ENCODE peak calls at places on chromosome 13, in seven cellular contexts. One of them, this sample, is unnamed.

GRCh38 chr13:22002893-22003292 is 332.0 kb downstream of the FGF9 start:
- DNase-seq in PC-3: no peak
- DNase-seq in SK-N-SH: no peak
- DNase-seq in HCT116: no peak
- DNase-seq in GM23338: no peak
- DNase-seq in MM.1S: no peak
- DNase-seq in OCI-LY7: no peak
- DNase-seq in this sample: no peak

GRCh38 chr13:51303063-51303552 is 36.4 kb upstream of the SERPINE3 start:
- DNase-seq in SK-N-SH: no peak
- DNase-seq in MM.1S: no peak
- DNase-seq in OCI-LY7: no peak
- DNase-seq in GM23338: peak
- DNase-seq in HCT116: no peak
- DNase-seq in PC-3: no peak
- DNase-seq in this sample: peak

GRCh38 chr13:48775285-48775684 is 121.6 kb downstream of the CYSLTR2 start:
- DNase-seq in SK-N-SH: no peak
- DNase-seq in OCI-LY7: no peak
- DNase-seq in MM.1S: no peak
- DNase-seq in HCT116: no peak
- DNase-seq in GM23338: no peak
- DNase-seq in PC-3: no peak
- DNase-seq in this sample: no peak

GRCh38 chr13:111203742-111204386 is 88.8 kb downstream of the ARHGEF7 start:
- DNase-seq in OCI-LY7: peak
- DNase-seq in GM23338: no peak
- DNase-seq in HCT116: no peak
- DNase-seq in MM.1S: no peak
- DNase-seq in PC-3: no peak
- DNase-seq in SK-N-SH: no peak
- DNase-seq in this sample: no peak

GRCh38 chr13:33323766-33324525 is 38.4 kb upstream of the STARD13 start:
- DNase-seq in GM23338: peak
- DNase-seq in MM.1S: no peak
- DNase-seq in HCT116: no peak
- DNase-seq in OCI-LY7: no peak
- DNase-seq in SK-N-SH: no peak
- DNase-seq in PC-3: no peak
- DNase-seq in this sample: no peak

GRCh38 chr13:46571189-46571901 is 18.4 kb downstream of the LRCH1 start:
- DNase-seq in OCI-LY7: no peak
- DNase-seq in MM.1S: no peak
- DNase-seq in GM23338: no peak
- DNase-seq in PC-3: no peak
- DNase-seq in SK-N-SH: no peak
- DNase-seq in HCT116: no peak
- DNase-seq in this sample: no peak

GRCh38 chr13:97141564-97142005 is 80.5 kb upstream of the MBNL2 start:
- DNase-seq in SK-N-SH: no peak
- DNase-seq in GM23338: peak
- DNase-seq in PC-3: peak
- DNase-seq in OCI-LY7: no peak
- DNase-seq in MM.1S: no peak
- DNase-seq in HCT116: peak
- DNase-seq in this sample: peak

GRCh38 chr13:97026759-97027555 is 32.7 kb upstream of the OXGR1 start:
- DNase-seq in SK-N-SH: no peak
- DNase-seq in OCI-LY7: no peak
- DNase-seq in GM23338: no peak
- DNase-seq in PC-3: no peak
- DNase-seq in HCT116: no peak
- DNase-seq in MM.1S: no peak
- DNase-seq in this sample: no peak

GRCh38 chr13:109479991-109480696 is 306.2 kb downstream of the IRS2 start:
- DNase-seq in HCT116: no peak
- DNase-seq in PC-3: peak
- DNase-seq in MM.1S: no peak
- DNase-seq in GM23338: no peak
- DNase-seq in OCI-LY7: no peak
- DNase-seq in SK-N-SH: no peak
- DNase-seq in this sample: no peak

GRCh38 chr13:23965346-23965745 is 68.0 kb upstream of the C1QTNF9B start:
- DNase-seq in OCI-LY7: no peak
- DNase-seq in MM.1S: no peak
- DNase-seq in GM23338: no peak
- DNase-seq in PC-3: no peak
- DNase-seq in HCT116: no peak
- DNase-seq in SK-N-SH: no peak
- DNase-seq in this sample: no peak

GRCh38 chr13:59997976-59998375 is 165.8 kb downstream of the DIAPH3 start:
- DNase-seq in MM.1S: no peak
- DNase-seq in HCT116: no peak
- DNase-seq in SK-N-SH: no peak
- DNase-seq in GM23338: no peak
- DNase-seq in PC-3: no peak
- DNase-seq in OCI-LY7: no peak
- DNase-seq in this sample: no peak

GRCh38 chr13:22793598-22794134 is 387.1 kb upstream of the SGCG start:
- DNase-seq in OCI-LY7: no peak
- DNase-seq in MM.1S: no peak
- DNase-seq in PC-3: no peak
- DNase-seq in SK-N-SH: no peak
- DNase-seq in HCT116: peak
- DNase-seq in GM23338: peak
- DNase-seq in this sample: no peak

GRCh38 chr13:43473437-43473836 is 313.3 kb downstream of the ENOX1 start:
- DNase-seq in GM23338: no peak
- DNase-seq in HCT116: no peak
- DNase-seq in SK-N-SH: peak
- DNase-seq in MM.1S: no peak
- DNase-seq in OCI-LY7: no peak
- DNase-seq in PC-3: no peak
- DNase-seq in this sample: no peak

GRCh38 chr13:44523176-44524017 is 52.7 kb downstream of the TSC22D1 start:
- DNase-seq in PC-3: peak
- DNase-seq in GM23338: peak
- DNase-seq in SK-N-SH: no peak
- DNase-seq in MM.1S: peak
- DNase-seq in OCI-LY7: no peak
- DNase-seq in HCT116: peak
- DNase-seq in this sample: no peak

GRCh38 chr13:39942177-39942900 is 286.9 kb downstream of the COG6 start:
- DNase-seq in HCT116: no peak
- DNase-seq in SK-N-SH: no peak
- DNase-seq in GM23338: no peak
- DNase-seq in PC-3: no peak
- DNase-seq in MM.1S: no peak
- DNase-seq in OCI-LY7: no peak
- DNase-seq in this sample: no peak

GRCh38 chr13:80361883-80362327 is 21.0 kb upstream of the SPRY2 start:
- DNase-seq in GM23338: peak
- DNase-seq in OCI-LY7: peak
- DNase-seq in SK-N-SH: no peak
- DNase-seq in PC-3: peak
- DNase-seq in MM.1S: peak
- DNase-seq in HCT116: no peak
- DNase-seq in this sample: peak

GRCh38 chr13:40666905-40667621 is 622 bp upstream of the FOXO1 start:
- DNase-seq in GM23338: peak
- DNase-seq in PC-3: peak
- DNase-seq in MM.1S: peak
- DNase-seq in HCT116: no peak
- DNase-seq in OCI-LY7: peak
- DNase-seq in SK-N-SH: peak
- DNase-seq in this sample: peak

GRCh38 chr13:35597451-35597850 is 121.0 kb upstream of the MAB21L1 start:
- DNase-seq in GM23338: no peak
- DNase-seq in OCI-LY7: no peak
- DNase-seq in MM.1S: no peak
- DNase-seq in SK-N-SH: no peak
- DNase-seq in HCT116: no peak
- DNase-seq in PC-3: no peak
- DNase-seq in this sample: no peak

GRCh38 chr13:73531014-73531413 is 472.2 kb downstream of the KLF5 start:
- DNase-seq in SK-N-SH: no peak
- DNase-seq in PC-3: no peak
- DNase-seq in OCI-LY7: no peak
- DNase-seq in HCT116: no peak
- DNase-seq in MM.1S: no peak
- DNase-seq in GM23338: no peak
- DNase-seq in this sample: no peak

GRCh38 chr13:35923347-35923746 is 207.8 kb downstream of the DCLK1 start:
- DNase-seq in GM23338: no peak
- DNase-seq in MM.1S: no peak
- DNase-seq in OCI-LY7: no peak
- DNase-seq in HCT116: peak
- DNase-seq in SK-N-SH: no peak
- DNase-seq in PC-3: peak
- DNase-seq in this sample: no peak

GRCh38 chr13:50244913-50245574 is 229.8 kb downstream of the KCNRG start:
- DNase-seq in SK-N-SH: no peak
- DNase-seq in HCT116: peak
- DNase-seq in MM.1S: no peak
- DNase-seq in GM23338: no peak
- DNase-seq in OCI-LY7: peak
- DNase-seq in PC-3: peak
- DNase-seq in this sample: no peak

GRCh38 chr13:90272356-90272755 is 1075.1 kb upstream of the MIR17HG start:
- DNase-seq in GM23338: no peak
- DNase-seq in PC-3: peak
- DNase-seq in HCT116: no peak
- DNase-seq in MM.1S: no peak
- DNase-seq in OCI-LY7: no peak
- DNase-seq in SK-N-SH: no peak
- DNase-seq in this sample: no peak

GRCh38 chr13:37944476-37945442 is 75.2 kb upstream of the TRPC4 start:
- DNase-seq in MM.1S: no peak
- DNase-seq in OCI-LY7: peak
- DNase-seq in PC-3: no peak
- DNase-seq in HCT116: no peak
- DNase-seq in GM23338: peak
- DNase-seq in SK-N-SH: no peak
- DNase-seq in this sample: peak

GRCh38 chr13:75197803-75198202 is 284.2 kb downstream of the TBC1D4 start:
- DNase-seq in SK-N-SH: no peak
- DNase-seq in HCT116: no peak
- DNase-seq in PC-3: no peak
- DNase-seq in MM.1S: no peak
- DNase-seq in OCI-LY7: no peak
- DNase-seq in GM23338: no peak
- DNase-seq in this sample: no peak

GRCh38 chr13:75202981-75203380 is 279.0 kb downstream of the TBC1D4 start:
- DNase-seq in MM.1S: no peak
- DNase-seq in PC-3: no peak
- DNase-seq in GM23338: no peak
- DNase-seq in SK-N-SH: no peak
- DNase-seq in OCI-LY7: no peak
- DNase-seq in HCT116: no peak
- DNase-seq in this sample: no peak
- H3K4me3 ChIP-seq in MM.1S: no peak
- H3K4me3 ChIP-seq in PC-3: no peak
- H3K4me3 ChIP-seq in GM23338: no peak
- H3K4me3 ChIP-seq in SK-N-SH: no peak
- H3K4me3 ChIP-seq in OCI-LY7: no peak
- H3K4me3 ChIP-seq in HCT116: no peak
- H3K4me3 ChIP-seq in this sample: no peak

DNA sequence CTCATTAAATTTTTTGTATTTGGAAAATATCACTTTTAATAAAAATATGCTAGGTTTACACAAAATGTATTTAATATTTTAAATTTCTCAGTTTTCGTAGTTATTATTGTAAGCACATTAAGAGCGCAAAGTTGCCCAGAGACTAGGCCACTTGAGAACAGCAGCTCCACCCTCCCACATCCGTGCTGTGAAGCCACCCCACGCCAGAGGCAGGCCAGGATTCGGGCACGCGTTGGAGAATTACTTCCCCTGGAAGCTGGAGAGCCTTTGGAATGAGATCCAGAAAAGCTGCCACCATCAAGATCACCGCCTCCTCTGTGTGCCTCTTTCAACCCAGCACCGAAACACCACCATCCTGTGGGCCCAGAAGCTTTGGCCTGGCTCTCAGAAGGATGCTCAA is 41.0 kb upstream of the SPACA7 start:
- DNase-seq in PC-3: no peak
- DNase-seq in OCI-LY7: no peak
- DNase-seq in GM23338: no peak
- DNase-seq in SK-N-SH: no peak
- DNase-seq in MM.1S: no peak
- DNase-seq in HCT116: no peak
- DNase-seq in this sample: no peak
- H3K27ac ChIP-seq in PC-3: no peak
- H3K27ac ChIP-seq in OCI-LY7: no peak
- H3K27ac ChIP-seq in GM23338: no peak
- H3K27ac ChIP-seq in SK-N-SH: no peak
- H3K27ac ChIP-seq in MM.1S: no peak
- H3K27ac ChIP-seq in HCT116: no peak
- H3K27ac ChIP-seq in this sample: no peak

GRCh38 chr13:29774830-29775229 is 75.6 kb downstream of the UBL3 start:
- DNase-seq in PC-3: no peak
- DNase-seq in MM.1S: no peak
- DNase-seq in GM23338: no peak
- DNase-seq in SK-N-SH: no peak
- DNase-seq in HCT116: no peak
- DNase-seq in OCI-LY7: no peak
- DNase-seq in this sample: no peak

GRCh38 chr13:29767006-29767405 is 83.4 kb downstream of the UBL3 start:
- DNase-seq in PC-3: no peak
- DNase-seq in GM23338: no peak
- DNase-seq in SK-N-SH: no peak
- DNase-seq in OCI-LY7: no peak
- DNase-seq in HCT116: no peak
- DNase-seq in MM.1S: no peak
- DNase-seq in this sample: no peak

GRCh38 chr13:29771247-29771646 is 79.2 kb downstream of the UBL3 start:
- DNase-seq in OCI-LY7: peak
- DNase-seq in PC-3: peak
- DNase-seq in HCT116: peak
- DNase-seq in GM23338: peak
- DNase-seq in SK-N-SH: peak
- DNase-seq in MM.1S: peak
- DNase-seq in this sample: peak
- TF ChIP-seq EZH2phosphoT487 in OCI-LY7: no peak
- TF ChIP-seq EZH2phosphoT487 in PC-3: no peak
- TF ChIP-seq EZH2phosphoT487 in HCT116: no peak
- TF ChIP-seq EZH2phosphoT487 in GM23338: no peak
- TF ChIP-seq EZH2phosphoT487 in SK-N-SH: no peak
- TF ChIP-seq EZH2phosphoT487 in MM.1S: no peak
- TF ChIP-seq EZH2phosphoT487 in this sample: no peak

GRCh38 chr13:93265800-93266199 is 39.2 kb downstream of the GPC6 start:
- DNase-seq in GM23338: no peak
- DNase-seq in HCT116: no peak
- DNase-seq in PC-3: no peak
- DNase-seq in MM.1S: no peak
- DNase-seq in SK-N-SH: no peak
- DNase-seq in OCI-LY7: no peak
- DNase-seq in this sample: no peak
- H3K4me3 ChIP-seq in GM23338: no peak
- H3K4me3 ChIP-seq in HCT116: no peak
- H3K4me3 ChIP-seq in PC-3: no peak
- H3K4me3 ChIP-seq in MM.1S: no peak
- H3K4me3 ChIP-seq in SK-N-SH: no peak
- H3K4me3 ChIP-seq in OCI-LY7: no peak
- H3K4me3 ChIP-seq in this sample: no peak

This sample was measured in neural progenitor cell.